ENCODE peak calls at places on chromosomes 11 and 22, in seven cellular contexts. One of them, this sample, is unnamed. For H3K4me1 and H3K36me3, the result is how much of the 10 kb centered on the place peaks cover.

GRCh38 chr11:103279821-103280220 is 170.6 kb downstream of the DYNC2H1 start:
- DNase-seq in tibial nerve: no peak
- DNase-seq in IMR-90: peak
- DNase-seq in MM.1S: peak
- DNase-seq in upper lobe of right lung: no peak
- DNase-seq in stomach: no peak
- DNase-seq in GM23248: peak
- DNase-seq in this sample: no peak

GRCh38 chr11:2834893-2835767 is 50.4 kb downstream of the CDKN1C start:
- DNase-seq in MM.1S: no peak
- DNase-seq in IMR-90: peak
- DNase-seq in GM23248: no peak
- DNase-seq in tibial nerve: no peak
- DNase-seq in stomach: no peak
- DNase-seq in upper lobe of right lung: no peak
- DNase-seq in this sample: no peak

GRCh38 chr11:3645552-3645951 is 624 bp downstream of the ART1 start:
- DNase-seq in stomach: no peak
- DNase-seq in upper lobe of right lung: no peak
- DNase-seq in MM.1S: no peak
- DNase-seq in tibial nerve: no peak
- DNase-seq in IMR-90: no peak
- DNase-seq in GM23248: no peak
- DNase-seq in this sample: no peak

GRCh38 chr11:45607995-45608394 is 57.4 kb downstream of the CHST1 start:
- DNase-seq in GM23248: no peak
- DNase-seq in IMR-90: no peak
- DNase-seq in MM.1S: no peak
- DNase-seq in stomach: no peak
- DNase-seq in upper lobe of right lung: no peak
- DNase-seq in tibial nerve: no peak
- DNase-seq in this sample: no peak

GRCh38 chr22:42069801-42070516 is 653 bp downstream of the NAGA start:
- DNase-seq in stomach: no peak
- DNase-seq in upper lobe of right lung: no peak
- DNase-seq in MM.1S: no peak
- DNase-seq in tibial nerve: no peak
- DNase-seq in IMR-90: no peak
- DNase-seq in GM23248: no peak
- DNase-seq in this sample: no peak

GRCh38 chr11:2267306-2267861 is 3.0 kb downstream of the ASCL2 start:
- DNase-seq in stomach: no peak
- DNase-seq in GM23248: no peak
- DNase-seq in MM.1S: no peak
- DNase-seq in upper lobe of right lung: peak
- DNase-seq in IMR-90: no peak
- DNase-seq in tibial nerve: no peak
- DNase-seq in this sample: peak

GRCh38 chr11:73334244-73335203 is 26.4 kb downstream of the ARHGEF17 start:
- DNase-seq in MM.1S: no peak
- DNase-seq in GM23248: peak
- DNase-seq in upper lobe of right lung: no peak
- DNase-seq in IMR-90: peak
- DNase-seq in stomach: peak
- DNase-seq in tibial nerve: peak
- DNase-seq in this sample: peak

GRCh38 chr11:122837528-122838346 is 563 bp upstream of the CRTAM start:
- DNase-seq in tibial nerve: no peak
- DNase-seq in GM23248: no peak
- DNase-seq in IMR-90: no peak
- DNase-seq in stomach: no peak
- DNase-seq in upper lobe of right lung: no peak
- DNase-seq in MM.1S: no peak
- DNase-seq in this sample: no peak

GRCh38 chr22:25663654-25664053 is 78.3 kb upstream of the MYO18B start:
- DNase-seq in upper lobe of right lung: no peak
- DNase-seq in stomach: no peak
- DNase-seq in MM.1S: no peak
- DNase-seq in GM23248: no peak
- DNase-seq in tibial nerve: no peak
- DNase-seq in IMR-90: no peak
- DNase-seq in this sample: no peak

GRCh38 chr11:120883404-120884135 is 140.3 kb upstream of the TBCEL start:
- DNase-seq in stomach: no peak
- DNase-seq in GM23248: peak
- DNase-seq in upper lobe of right lung: no peak
- DNase-seq in MM.1S: no peak
- DNase-seq in tibial nerve: no peak
- DNase-seq in IMR-90: peak
- DNase-seq in this sample: peak

GRCh38 chr11:76164081-76164480 is 42.2 kb downstream of the WNT11 start:
- DNase-seq in tibial nerve: no peak
- DNase-seq in IMR-90: no peak
- DNase-seq in upper lobe of right lung: no peak
- DNase-seq in MM.1S: no peak
- DNase-seq in GM23248: no peak
- DNase-seq in stomach: no peak
- DNase-seq in this sample: no peak

GRCh38 chr22:45553333-45554039 is 50.8 kb downstream of the FBLN1 start:
- DNase-seq in MM.1S: peak
- DNase-seq in upper lobe of right lung: peak
- DNase-seq in GM23248: peak
- DNase-seq in IMR-90: peak
- DNase-seq in stomach: peak
- DNase-seq in tibial nerve: peak
- DNase-seq in this sample: peak

GRCh38 chr22:32926600-32926999 is 125.1 kb downstream of the TIMP3 start:
- DNase-seq in upper lobe of right lung: no peak
- DNase-seq in GM23248: peak
- DNase-seq in tibial nerve: no peak
- DNase-seq in MM.1S: peak
- DNase-seq in IMR-90: peak
- DNase-seq in stomach: no peak
- DNase-seq in this sample: no peak

GRCh38 chr22:27086728-27087450 is 429.5 kb downstream of the MIAT start:
- DNase-seq in stomach: no peak
- DNase-seq in IMR-90: no peak
- DNase-seq in GM23248: no peak
- DNase-seq in MM.1S: no peak
- DNase-seq in tibial nerve: no peak
- DNase-seq in upper lobe of right lung: no peak
- DNase-seq in this sample: no peak

GRCh38 chr11:76169473-76169881 is 36.8 kb downstream of the WNT11 start:
- DNase-seq in MM.1S: no peak
- DNase-seq in IMR-90: no peak
- DNase-seq in tibial nerve: no peak
- DNase-seq in stomach: no peak
- DNase-seq in GM23248: peak
- DNase-seq in upper lobe of right lung: no peak
- DNase-seq in this sample: no peak

GRCh38 chr22:24834845-24835570 is 29.0 kb downstream of the SGSM1 start:
- DNase-seq in MM.1S: no peak
- DNase-seq in IMR-90: peak
- DNase-seq in GM23248: peak
- DNase-seq in stomach: no peak
- DNase-seq in tibial nerve: no peak
- DNase-seq in upper lobe of right lung: no peak
- DNase-seq in this sample: no peak

GRCh38 chr11:123218451-123218850 is 23.4 kb upstream of the CLMP start:
- DNase-seq in GM23248: no peak
- DNase-seq in IMR-90: peak
- DNase-seq in tibial nerve: no peak
- DNase-seq in stomach: no peak
- DNase-seq in upper lobe of right lung: no peak
- DNase-seq in MM.1S: no peak
- DNase-seq in this sample: no peak

GRCh38 chr22:30087611-30088010 is 7.3 kb downstream of the HORMAD2 start:
- DNase-seq in MM.1S: no peak
- DNase-seq in IMR-90: no peak
- DNase-seq in tibial nerve: no peak
- DNase-seq in GM23248: no peak
- DNase-seq in stomach: no peak
- DNase-seq in upper lobe of right lung: no peak
- DNase-seq in this sample: no peak

DNA sequence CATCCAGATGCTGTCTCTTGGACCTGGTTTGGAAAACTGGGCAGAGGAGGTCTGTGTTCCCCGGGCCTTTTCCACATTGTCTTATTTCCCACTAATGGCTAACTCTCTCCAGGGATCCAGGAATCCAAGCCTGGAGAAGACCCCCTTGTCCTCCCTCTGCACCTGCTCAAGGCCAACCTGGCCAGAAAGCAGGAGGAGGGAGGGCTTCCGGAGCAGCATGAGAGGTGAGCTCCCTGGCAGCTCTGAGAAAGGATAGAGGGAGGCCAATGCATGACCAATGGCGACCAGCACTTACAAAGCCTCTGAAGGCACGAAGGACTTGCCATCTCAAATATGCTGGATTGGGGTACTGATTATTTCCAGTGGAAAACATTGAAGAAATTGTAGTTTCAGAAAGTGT is 445.0 kb upstream of the B3GAT1 start:
- DNase-seq in tibial nerve: no peak
- DNase-seq in MM.1S: no peak
- DNase-seq in GM23248: no peak
- DNase-seq in IMR-90: no peak
- DNase-seq in upper lobe of right lung: no peak
- DNase-seq in stomach: no peak
- DNase-seq in this sample: no peak
- H3K4me1 ChIP-seq in tibial nerve: under half
- H3K4me1 ChIP-seq in MM.1S: under half
- H3K4me1 ChIP-seq in GM23248: under half
- H3K4me1 ChIP-seq in IMR-90: under half
- H3K4me1 ChIP-seq in upper lobe of right lung: under half
- H3K4me1 ChIP-seq in stomach: under half
- H3K4me1 ChIP-seq in this sample: under half

GRCh38 chr11:18404062-18404461 is 8.1 kb upstream of the LDHC start:
- DNase-seq in GM23248: no peak
- DNase-seq in stomach: no peak
- DNase-seq in MM.1S: no peak
- DNase-seq in IMR-90: no peak
- DNase-seq in upper lobe of right lung: no peak
- DNase-seq in tibial nerve: no peak
- DNase-seq in this sample: no peak
- H3K36me3 ChIP-seq in GM23248: half or more
- H3K36me3 ChIP-seq in stomach: half or more
- H3K36me3 ChIP-seq in MM.1S: under half
- H3K36me3 ChIP-seq in IMR-90: half or more
- H3K36me3 ChIP-seq in upper lobe of right lung: half or more
- H3K36me3 ChIP-seq in tibial nerve: half or more
- H3K36me3 ChIP-seq in this sample: under half

GRCh38 chr11:85801527-85801926 is 9.4 kb downstream of the SYTL2 start:
- DNase-seq in IMR-90: no peak
- DNase-seq in MM.1S: no peak
- DNase-seq in stomach: no peak
- DNase-seq in upper lobe of right lung: no peak
- DNase-seq in GM23248: no peak
- DNase-seq in tibial nerve: no peak
- DNase-seq in this sample: no peak
- H3K4me1 ChIP-seq in IMR-90: under half
- H3K4me1 ChIP-seq in MM.1S: under half
- H3K4me1 ChIP-seq in stomach: under half
- H3K4me1 ChIP-seq in upper lobe of right lung: under half
- H3K4me1 ChIP-seq in GM23248: under half
- H3K4me1 ChIP-seq in tibial nerve: under half
- H3K4me1 ChIP-seq in this sample: under half

DNA sequence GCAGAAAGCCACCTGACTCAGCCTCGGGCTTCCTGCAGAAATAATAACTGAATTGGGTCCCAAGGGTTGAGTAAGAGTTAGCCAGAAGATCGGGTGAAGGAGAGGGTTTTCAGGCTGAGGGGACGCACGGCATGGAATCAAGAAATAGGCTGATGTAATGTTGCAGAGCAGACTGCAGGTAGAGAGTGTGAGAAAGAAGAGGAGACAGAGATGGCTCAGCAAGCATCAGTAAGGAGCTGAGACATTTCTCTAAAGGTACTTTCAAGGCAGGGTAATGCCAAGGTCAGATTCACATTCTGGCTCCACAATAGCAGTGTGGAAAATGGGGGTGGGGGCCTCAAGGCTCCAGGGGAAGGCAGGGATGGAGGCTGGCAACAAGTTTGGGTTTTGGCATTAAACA is 18.6 kb downstream of the HIRA start:
- DNase-seq in IMR-90: no peak
- DNase-seq in tibial nerve: no peak
- DNase-seq in GM23248: no peak
- DNase-seq in upper lobe of right lung: no peak
- DNase-seq in stomach: no peak
- DNase-seq in MM.1S: no peak
- DNase-seq in this sample: no peak
- H3K36me3 ChIP-seq in IMR-90: under half
- H3K36me3 ChIP-seq in tibial nerve: under half
- H3K36me3 ChIP-seq in GM23248: under half
- H3K36me3 ChIP-seq in upper lobe of right lung: under half
- H3K36me3 ChIP-seq in stomach: under half
- H3K36me3 ChIP-seq in MM.1S: under half
- H3K36me3 ChIP-seq in this sample: under half

DNA sequence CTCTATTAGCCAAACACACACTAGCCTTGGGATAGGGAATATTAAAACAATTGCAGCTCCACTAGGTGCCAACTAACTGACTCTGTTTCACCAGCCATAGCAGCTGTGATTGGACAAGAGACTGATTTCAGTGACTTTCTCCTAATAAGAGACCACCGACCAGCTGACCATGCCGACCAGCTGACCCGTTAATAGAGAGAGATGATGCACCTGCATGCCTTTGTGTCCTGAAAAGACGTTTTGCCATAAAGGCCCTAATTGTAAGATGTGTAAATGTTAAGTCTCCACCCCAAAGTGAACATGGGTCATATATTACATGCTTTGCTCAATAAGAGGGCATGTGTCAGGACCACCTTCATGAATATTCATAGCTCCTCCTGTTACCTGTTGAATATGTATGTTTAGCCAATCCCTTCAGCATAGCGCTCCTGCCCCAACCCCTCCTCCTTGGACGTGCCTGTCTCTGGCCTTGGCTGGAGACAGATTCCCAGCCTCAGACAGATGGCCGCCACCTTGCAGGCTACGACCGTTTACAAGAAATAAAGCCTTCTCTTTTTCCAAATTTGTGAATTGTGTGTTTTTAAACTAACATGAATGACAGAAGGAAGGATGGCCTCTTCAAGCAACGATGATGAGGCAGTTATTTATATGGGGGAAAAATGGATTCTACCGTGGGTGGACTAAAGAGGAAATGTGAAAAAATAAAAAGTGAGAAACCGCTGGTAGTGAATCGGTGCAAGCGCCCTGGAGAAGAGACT is 1.2 kb upstream of the NADSYN1 start:
- DNase-seq in IMR-90: no peak
- DNase-seq in upper lobe of right lung: no peak
- DNase-seq in tibial nerve: no peak
- DNase-seq in stomach: no peak
- DNase-seq in MM.1S: no peak
- DNase-seq in GM23248: no peak
- DNase-seq in this sample: peak
- H3K4me1 ChIP-seq in IMR-90: under half
- H3K4me1 ChIP-seq in upper lobe of right lung: under half
- H3K4me1 ChIP-seq in tibial nerve: under half
- H3K4me1 ChIP-seq in stomach: half or more
- H3K4me1 ChIP-seq in MM.1S: under half
- H3K4me1 ChIP-seq in GM23248: under half
- H3K4me1 ChIP-seq in this sample: under half

GRCh38 chr11:104623518-104623917 is 274.7 kb downstream of the CASP12 start:
- DNase-seq in stomach: no peak
- DNase-seq in upper lobe of right lung: no peak
- DNase-seq in tibial nerve: no peak
- DNase-seq in GM23248: peak
- DNase-seq in IMR-90: peak
- DNase-seq in MM.1S: no peak
- DNase-seq in this sample: no peak
- H3K36me3 ChIP-seq in stomach: under half
- H3K36me3 ChIP-seq in upper lobe of right lung: under half
- H3K36me3 ChIP-seq in tibial nerve: under half
- H3K36me3 ChIP-seq in GM23248: under half
- H3K36me3 ChIP-seq in IMR-90: under half
- H3K36me3 ChIP-seq in MM.1S: under half
- H3K36me3 ChIP-seq in this sample: under half

This sample was measured in aorta.